ENCODE peak calls at places on chromosomes 16 and 17, in seven cellular contexts. C, U, V, W, M, B and L are unnamed samples.

GRCh38 chr17:57916925-57917858 is 38.0 kb downstream of the CUEDC1 start:
- DNase-seq in C (no peak), U (no peak), V (no peak), W (no peak), M (no peak), B (no peak), L (no peak)

GRCh38 chr17:7889166-7889584 is 586 bp downstream of the CHD3 start:
- DNase-seq in C (peak; percentile 92), U (peak; percentile 83), V (peak; percentile 94), W (peak; percentile 88), M (peak; percentile 95), B (peak; percentile 96), L (peak; percentile 79)

GRCh38 chr17:29112780-29113295 is 67.4 kb downstream of the MYO18A start:
- DNase-seq in C (no peak), U (peak; percentile 75), V (peak; percentile 69), W (no peak), M (no peak), B (peak; percentile 38), L (no peak)

GRCh38 chr16:78430281-78430680 is 330.8 kb downstream of the WWOX start:
- DNase-seq in C (no peak), U (no peak), V (no peak), W (no peak), M (no peak), B (no peak), L (no peak)

GRCh38 chr17:77366558-77367245 is 225.9 kb downstream of the SEC14L1 start:
- DNase-seq in C (no peak), U (peak; percentile 67), V (peak; percentile 64), W (no peak), M (no peak), B (peak; percentile 47), L (no peak)

GRCh38 chr16:89575247-89576172 is at the start of gene CPNE7:
- DNase-seq in C (no peak), U (no peak), V (no peak), W (no peak), M (no peak), B (no peak), L (no peak)

GRCh38 chr17:76104896-76105231 is 1.3 kb upstream of the EXOC7 start:
- DNase-seq in C (no peak), U (no peak), V (no peak), W (no peak), M (no peak), B (no peak), L (no peak)

GRCh38 chr17:14619821-14620220 is 318.9 kb downstream of the HS3ST3B1 start:
- DNase-seq in C (no peak), U (no peak), V (no peak), W (no peak), M (no peak), B (no peak), L (no peak)

GRCh38 chr16:86931410-86931941 is 353.1 kb downstream of the FOXL1 start:
- DNase-seq in C (no peak), U (peak; percentile 98), V (peak; percentile 90), W (no peak), M (peak; percentile 4), B (peak; percentile 93), L (no peak)

GRCh38 chr16:24975428-24975889 is 39.7 kb downstream of the ARHGAP17 start:
- DNase-seq in C (no peak), U (no peak), V (peak; percentile 51), W (no peak), M (no peak), B (peak; percentile 73), L (no peak)

GRCh38 chr16:57041182-57042156 is 50.9 kb upstream of the CPNE2 start:
- DNase-seq in C (no peak), U (peak; percentile 23), V (no peak), W (no peak), M (peak; percentile 50), B (no peak), L (no peak)

GRCh38 chr16:67198238-67198734 is 645 bp upstream of the ELMO3 start:
- DNase-seq in C (no peak), U (peak; percentile 24), V (peak; percentile 42), W (no peak), M (peak; percentile 81), B (no peak), L (no peak)

GRCh38 chr17:68326681-68327080 is 35.4 kb downstream of the ARSG start:
- DNase-seq in C (no peak), U (no peak), V (no peak), W (no peak), M (no peak), B (no peak), L (no peak)

GRCh38 chr17:68325961-68326360 is 34.7 kb downstream of the ARSG start:
- DNase-seq in C (no peak), U (no peak), V (no peak), W (no peak), M (no peak), B (no peak), L (no peak)

GRCh38 chr17:68328676-68329075 is 37.4 kb downstream of the ARSG start:
- DNase-seq in C (no peak), U (no peak), V (no peak), W (no peak), M (no peak), B (no peak), L (no peak)

GRCh38 chr17:68329331-68329730 is 38.0 kb downstream of the ARSG start:
- DNase-seq in C (no peak), U (no peak), V (no peak), W (no peak), M (no peak), B (no peak), L (no peak)

GRCh38 chr17:68327823-68328557 is 36.7 kb downstream of the ARSG start:
- DNase-seq in C (no peak), U (no peak), V (no peak), W (no peak), M (no peak), B (no peak), L (no peak)
- TF ChIP-seq CTCF in C (no peak), U (no peak), V (no peak), W (no peak), M (no peak), B (peak; percentile 7), L (no peak)

DNA sequence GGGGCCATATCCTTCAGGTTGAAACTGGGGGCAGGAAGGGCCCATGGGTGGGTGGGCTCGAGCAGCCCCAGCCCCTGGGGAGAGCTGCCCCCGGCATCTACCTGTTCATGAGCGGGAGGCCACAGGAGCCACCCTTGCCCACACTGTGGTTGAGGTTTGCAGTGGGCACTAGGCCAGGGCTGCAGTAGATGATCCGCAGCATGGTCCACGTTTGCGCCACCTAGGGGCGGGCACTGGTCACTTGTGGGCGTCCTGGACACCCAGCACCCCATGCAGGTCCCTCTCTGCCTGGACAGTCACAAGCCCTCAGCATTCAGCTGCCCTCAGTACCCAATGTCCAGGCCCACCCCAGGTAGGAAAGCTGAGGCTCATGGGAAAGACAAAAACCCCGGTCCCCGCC is 1.8 kb upstream of the JMJD8 start:
- DNase-seq in C (no peak), U (peak; percentile 26), V (peak; percentile 40), W (no peak), M (peak; percentile 78), B (peak; percentile 34), L (no peak)
- TF ChIP-seq CTCF in C (peak; percentile 19), U (peak; percentile 23), V (peak; percentile 46), W (no peak), M (peak; percentile 23), B (peak; percentile 34), L (peak; percentile 64)

GRCh38 chr17:956905-957304 is 22.7 kb downstream of the NXN start:
- DNase-seq in C (no peak), U (peak; percentile 51), V (no peak), W (no peak), M (no peak), B (no peak), L (no peak)
- TF ChIP-seq CTCF in C (no peak), U (no peak), V (no peak), W (no peak), M (no peak), B (no peak), L (no peak)

GRCh38 chr17:73972901-73973300 is 230.6 kb upstream of the RPL38 start:
- DNase-seq in C (no peak), U (no peak), V (no peak), W (no peak), M (no peak), B (no peak), L (no peak)
- TF ChIP-seq CTCF in C (no peak), U (no peak), V (no peak), W (no peak), M (no peak), B (no peak), L (no peak)

DNA sequence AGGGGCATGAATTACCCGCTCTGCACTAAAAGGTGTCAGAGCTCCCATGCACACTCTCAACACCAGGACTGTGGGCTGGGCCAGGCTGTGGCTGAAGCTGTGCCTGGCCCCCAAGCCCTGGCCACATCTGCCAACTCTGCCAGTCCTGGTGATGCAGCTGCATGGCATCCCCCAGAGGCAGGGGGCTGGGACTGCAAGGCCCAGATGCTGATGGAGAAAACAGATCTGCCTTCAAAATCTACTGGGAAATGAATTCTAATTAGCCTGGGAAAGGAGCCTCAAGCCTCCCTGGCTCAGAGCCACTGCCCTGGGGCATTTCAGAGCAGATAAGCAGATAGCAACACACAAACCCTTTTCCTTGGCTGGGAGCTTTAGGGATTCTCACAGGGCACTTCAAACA is 3.4 kb downstream of the CHST6 start:
- DNase-seq in C (no peak), U (no peak), V (no peak), W (no peak), M (no peak), B (no peak), L (no peak)
- TF ChIP-seq CTCF in C (no peak), U (no peak), V (no peak), W (no peak), M (no peak), B (no peak), L (peak; percentile 34)

GRCh38 chr17:21530841-21531240 is 154.7 kb downstream of the KCNJ12 start:
- DNase-seq in C (no peak), U (no peak), V (no peak), W (no peak), M (no peak), B (no peak), L (no peak)

GRCh38 chr17:21535686-21536085 is 156.6 kb upstream of the KCNJ18 start:
- DNase-seq in C (no peak), U (no peak), V (no peak), W (no peak), M (no peak), B (no peak), L (no peak)

GRCh38 chr17:21530311-21530710 is 154.2 kb downstream of the KCNJ12 start:
- DNase-seq in C (no peak), U (no peak), V (no peak), W (no peak), M (no peak), B (no peak), L (no peak)

GRCh38 chr17:21537302-21537701 is 155.0 kb upstream of the KCNJ18 start:
- DNase-seq in C (no peak), U (no peak), V (no peak), W (no peak), M (no peak), B (no peak), L (no peak)

GRCh38 chr17:21532763-21533385 is 156.7 kb downstream of the KCNJ12 start:
- DNase-seq in C (no peak), U (no peak), V (no peak), W (no peak), M (no peak), B (no peak), L (no peak)
- TF ChIP-seq CTCF in C (no peak), U (no peak), V (no peak), W (no peak), M (no peak), B (no peak), L (no peak)